ENCODE peak calls at places on chromosomes 11 and 22, in four cellular contexts. J is IMR-90, L is mesenchymal stem cell, R is H9. W is an unnamed sample.

GRCh38 chr11:115148691-115149090 is 355.5 kb downstream of the CADM1 start:
- DNase-seq in L (no peak), J (no peak), R (no peak), W (no peak)

GRCh38 chr22:35319244-35319985 is 19.7 kb downstream of the TOM1 start:
- DNase-seq in J (no peak), L (no peak), R (no peak), W (no peak)

GRCh38 chr11:121420398-121420797 is 31.7 kb upstream of the SORL1 start:
- DNase-seq in J (no peak), L (no peak), R (no peak), W (no peak)

GRCh38 chr11:11876458-11876857 is 34.7 kb downstream of the USP47 start:
- DNase-seq in J (no peak), R (peak), L (no peak), W (no peak)

GRCh38 chr11:2928605-2929510 is at the start of gene PHLDA2:
- DNase-seq in L (peak), J (peak), R (peak), W (no peak)

GRCh38 chr11:17328856-17329490 is 22.6 kb upstream of the NCR3LG1 start:
- DNase-seq in J (no peak), R (peak), L (no peak), W (no peak)

GRCh38 chr22:47221840-47222615 is 459.6 kb downstream of the TBC1D22A start:
- DNase-seq in L (no peak), J (no peak), R (peak), W (no peak)

GRCh38 chr11:37449146-37449545 is 851.1 kb upstream of the RAG2 start:
- DNase-seq in J (peak), L (peak), R (no peak), W (peak)

GRCh38 chr11:83156996-83157754 is at the start of gene PCF11:
- DNase-seq in R (no peak), J (no peak), L (no peak), W (no peak)

GRCh38 chr22:19086944-19087343 is 35.3 kb downstream of the DGCR2 start:
- DNase-seq in J (peak), R (no peak), L (peak), W (no peak)

GRCh38 chr11:118789501-118790356 is 1.2 kb downstream of the DDX6 start:
- DNase-seq in L (peak), J (no peak), R (no peak), W (peak)

DNA sequence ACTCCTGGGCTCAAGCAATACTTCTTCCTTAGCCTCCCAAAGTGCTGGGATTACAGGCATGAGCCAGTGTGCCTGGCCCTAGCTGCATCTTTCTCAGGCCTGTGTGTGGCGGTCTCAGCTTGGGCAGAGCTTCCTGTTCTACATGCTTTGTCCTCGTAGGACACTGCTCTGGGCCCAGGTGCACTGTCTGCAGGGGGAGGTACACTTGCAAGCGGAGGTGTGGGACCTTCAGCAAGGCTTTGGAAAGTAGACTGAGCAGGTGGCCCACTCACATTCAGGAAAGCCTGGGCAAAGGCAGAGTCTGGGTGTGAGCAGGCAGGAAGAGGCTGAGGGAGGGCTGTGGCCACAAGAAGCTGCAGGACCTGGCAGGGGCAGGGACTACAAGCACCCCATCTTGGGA is 33.6 kb upstream of the SUSD2 start:
- DNase-seq in J (no peak), R (no peak), L (no peak), W (no peak)
- H2BK15ac ChIP-seq in J (peak), R (no peak), L (peak), W (no peak)

GRCh38 chr11:66842896-66843775 is at the start of gene RCE1:
- DNase-seq in L (peak), J (peak), R (peak), W (peak)
- H4K8ac ChIP-seq in L (peak), J (peak), R (no peak), W (peak)

GRCh38 chr11:235998-236773 is at the start of gene SIRT3:
- DNase-seq in L (peak), J (peak), R (peak), W (peak)
- H2BK15ac ChIP-seq in L (no peak), J (peak), R (no peak), W (no peak)

GRCh38 chr11:93054279-93054678 is 84.8 kb downstream of the MTNR1B start:
- DNase-seq in L (no peak), R (no peak), J (peak), W (no peak)

GRCh38 chr11:93054881-93055280 is 85.4 kb downstream of the MTNR1B start:
- DNase-seq in J (peak), L (peak), R (no peak), W (no peak)

GRCh38 chr11:93049740-93050139 is 80.3 kb downstream of the MTNR1B start:
- DNase-seq in J (no peak), L (no peak), R (no peak), W (no peak)

GRCh38 chr11:93051181-93051580 is 81.7 kb downstream of the MTNR1B start:
- DNase-seq in L (peak), J (peak), R (no peak), W (no peak)

DNA sequence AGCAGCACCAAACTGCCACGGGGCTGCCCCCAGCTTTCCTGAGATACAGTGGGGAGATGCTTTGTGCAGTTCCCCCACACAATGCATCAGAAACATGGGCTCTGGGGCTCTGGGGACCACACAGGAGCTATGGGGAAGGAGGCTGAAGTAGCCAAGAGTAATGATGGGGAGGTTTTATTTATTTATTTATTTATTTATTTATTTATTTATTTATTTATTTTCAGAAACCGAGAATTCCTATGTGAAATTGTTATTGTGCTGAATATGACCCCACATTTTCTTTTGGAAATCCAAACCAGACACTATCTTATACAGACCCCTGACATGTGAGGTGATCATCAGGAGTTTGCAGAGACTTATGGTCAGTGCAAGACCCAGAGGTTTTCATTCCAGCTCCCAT is 84.4 kb downstream of the MTNR1B start:
- DNase-seq in J (no peak), L (no peak), R (no peak), W (no peak)
- H4K8ac ChIP-seq in J (peak), L (no peak), R (no peak), W (no peak)

GRCh38 chr11:125401746-125402145 is 94.3 kb downstream of the FEZ1 start:
- DNase-seq in R (peak), L (peak), J (peak), W (peak)
- H2BK15ac ChIP-seq in R (no peak), L (no peak), J (no peak), W (no peak)

GRCh38 chr22:44758354-44758969 is 6.1 kb downstream of the ARHGAP8 start:
- DNase-seq in J (peak), L (peak), R (no peak), W (no peak)
- H4K8ac ChIP-seq in J (no peak), L (no peak), R (no peak), W (no peak)

W was measured in neuronal stem cell.